ENCODE peak calls at places on chromosomes 7 and 10, in ten cellular contexts. E, J, R, V, M, D, K, G, L and S are unnamed samples.

GRCh38 chr7:46450871-46451270 is 529.8 kb upstream of the IGFBP3 start:
- DNase-seq in E (no peak), K (no peak), D (peak; percentile 19), J (no peak), V (no peak), G (no peak), L (no peak), R (no peak), M (no peak), S (no peak)

GRCh38 chr7:12403287-12404181 is at the start of gene VWDE:
- DNase-seq in J (peak; percentile 24), L (peak; percentile 71), D (no peak), R (peak; percentile 3), K (peak; percentile 8), V (no peak), E (peak; percentile 33), M (peak; percentile 79), G (peak; percentile 56), S (peak; percentile 61)

GRCh38 chr7:84073476-84073875 is 121.1 kb downstream of the SEMA3A start:
- DNase-seq in E (no peak), R (no peak), L (no peak), M (no peak), K (no peak), J (no peak), D (peak; percentile 32), V (no peak), G (no peak), S (no peak)

GRCh38 chr7:23907012-23907411 is 197.0 kb downstream of the STK31 start:
- DNase-seq in D (no peak), J (no peak), R (no peak), E (no peak), L (no peak), V (no peak), G (no peak), M (no peak), K (no peak), S (no peak)

GRCh38 chr7:113796557-113796956 is 122.3 kb downstream of the PPP1R3A start:
- DNase-seq in V (no peak), K (no peak), D (peak; percentile 88), J (peak; percentile 63), E (no peak), L (no peak), M (no peak), G (no peak), R (no peak), S (no peak)

GRCh38 chr7:110943686-110944350 is 147.1 kb upstream of the LRRN3 start:
- DNase-seq in G (no peak), L (no peak), M (no peak), E (no peak), K (peak; percentile 15), R (no peak), V (no peak), J (no peak), D (peak; percentile 93), S (no peak)

GRCh38 chr7:102460467-102460866 is 4.2 kb downstream of the ALKBH4 start:
- DNase-seq in G (no peak), D (no peak), V (no peak), R (no peak), M (no peak), J (no peak), L (peak; percentile 21), K (no peak), E (no peak), S (no peak)

GRCh38 chr7:35697414-35698175 is 2.7 kb upstream of the HERPUD2 start:
- DNase-seq in E (no peak), L (no peak), K (peak; percentile 48), V (no peak), G (no peak), J (peak; percentile 51), R (no peak), D (peak; percentile 72), M (no peak), S (no peak)

GRCh38 chr7:158127241-158127640 is 460.4 kb downstream of the PTPRN2 start:
- DNase-seq in L (no peak), R (no peak), K (no peak), J (no peak), D (no peak), E (no peak), G (no peak), M (no peak), V (no peak), S (no peak)

GRCh38 chr10:124724279-124725027 is 19.7 kb downstream of the FAM53B start:
- DNase-seq in L (peak; percentile 65), R (no peak), V (peak; percentile 89), D (no peak), M (no peak), J (no peak), E (no peak), K (no peak), G (no peak), S (no peak)

GRCh38 chr7:151088856-151089699 is 2.8 kb downstream of the AGAP3 start:
- DNase-seq in R (no peak), J (peak; percentile 29), L (peak; percentile 91), K (peak; percentile 68), G (no peak), D (peak; percentile 73), M (no peak), V (peak; percentile 27), E (no peak), S (no peak)

GRCh38 chr7:155223503-155223902 is 74.2 kb upstream of the INSIG1 start:
- DNase-seq in R (no peak), E (no peak), K (no peak), G (no peak), D (no peak), M (no peak), V (no peak), J (no peak), L (no peak), S (no peak)

GRCh38 chr7:10888861-10889260 is 84.8 kb upstream of the PHF14 start:
- DNase-seq in D (no peak), M (peak; percentile 7), K (no peak), V (no peak), L (no peak), R (peak; percentile 19), G (no peak), J (no peak), E (no peak), S (peak; percentile 12)

GRCh38 chr7:155804897-155805825 is 7.1 kb downstream of the SHH start:
- DNase-seq in D (peak; percentile 60), L (peak; percentile 72), M (peak; percentile 66), K (peak; percentile 91), R (peak; percentile 78), G (peak; percentile 24), E (peak; percentile 17), V (no peak), J (peak; percentile 14), S (peak; percentile 43)

GRCh38 chr10:17479015-17479615 is 24.7 kb upstream of the ST8SIA6 start:
- DNase-seq in L (no peak), K (no peak), D (peak; percentile 86), R (no peak), E (no peak), J (no peak), M (no peak), G (no peak), V (no peak), S (no peak)

GRCh38 chr10:131760416-131761166 is 140.2 kb upstream of the PPP2R2D start:
- DNase-seq in V (no peak), E (no peak), K (no peak), J (no peak), G (no peak), D (no peak), L (no peak), M (no peak), R (no peak), S (no peak)

GRCh38 chr7:19060870-19061269 is 56.6 kb downstream of the TWIST1 start:
- DNase-seq in K (no peak), V (no peak), D (peak; percentile 41), J (no peak), E (no peak), L (no peak), M (no peak), G (no peak), R (no peak), S (no peak)

GRCh38 chr10:95408148-95408930 is 117.5 kb upstream of the PDLIM1 start:
- DNase-seq in L (no peak), D (peak; percentile 13), M (no peak), R (no peak), K (no peak), G (no peak), E (no peak), V (no peak), J (no peak), S (no peak)